ENCODE peak calls at places on chromosomes 3 and 15, in six cellular contexts. One of them, this sample, is unnamed.

GRCh38 chr15:67064607-67065530 is 533 bp upstream of the SMAD3 start:
- DNase-seq in RCC 7860: no peak
- DNase-seq in left cardiac atrium: no peak
- DNase-seq in activated T-helper 1 cell treated with anti-CD3 and anti-CD28 coated beads, Interleukin-2, amount 50 U/mL, for 16 hours: no peak
- DNase-seq in HTR-8/SVneo: no peak
- DNase-seq in ascending aorta: no peak
- DNase-seq in this sample: no peak

GRCh38 chr3:125556314-125556713 is 36.3 kb upstream of the SNX4 start:
- DNase-seq in left cardiac atrium: no peak
- DNase-seq in activated T-helper 1 cell treated with anti-CD3 and anti-CD28 coated beads, Interleukin-2, amount 50 U/mL, for 16 hours: no peak
- DNase-seq in RCC 7860: no peak
- DNase-seq in ascending aorta: no peak
- DNase-seq in HTR-8/SVneo: peak
- DNase-seq in this sample: no peak

GRCh38 chr15:40762919-40763800 is 708 bp upstream of the GCHFR start:
- DNase-seq in RCC 7860: no peak
- DNase-seq in HTR-8/SVneo: no peak
- DNase-seq in ascending aorta: peak
- DNase-seq in activated T-helper 1 cell treated with anti-CD3 and anti-CD28 coated beads, Interleukin-2, amount 50 U/mL, for 16 hours: peak
- DNase-seq in left cardiac atrium: peak
- DNase-seq in this sample: no peak

GRCh38 chr3:121989943-121990342 is 32.1 kb downstream of the ILDR1 start:
- DNase-seq in RCC 7860: no peak
- DNase-seq in HTR-8/SVneo: no peak
- DNase-seq in ascending aorta: no peak
- DNase-seq in activated T-helper 1 cell treated with anti-CD3 and anti-CD28 coated beads, Interleukin-2, amount 50 U/mL, for 16 hours: no peak
- DNase-seq in left cardiac atrium: no peak
- DNase-seq in this sample: no peak

GRCh38 chr3:150268426-150269321 is 139.4 kb upstream of the TSC22D2 start:
- DNase-seq in left cardiac atrium: no peak
- DNase-seq in ascending aorta: no peak
- DNase-seq in RCC 7860: peak
- DNase-seq in HTR-8/SVneo: no peak
- DNase-seq in activated T-helper 1 cell treated with anti-CD3 and anti-CD28 coated beads, Interleukin-2, amount 50 U/mL, for 16 hours: no peak
- DNase-seq in this sample: no peak

GRCh38 chr3:15470261-15470660 is 42.9 kb downstream of the EAF1 start:
- DNase-seq in ascending aorta: no peak
- DNase-seq in activated T-helper 1 cell treated with anti-CD3 and anti-CD28 coated beads, Interleukin-2, amount 50 U/mL, for 16 hours: no peak
- DNase-seq in RCC 7860: no peak
- DNase-seq in left cardiac atrium: no peak
- DNase-seq in HTR-8/SVneo: no peak
- DNase-seq in this sample: no peak

GRCh38 chr3:80244390-80244789 is 476.6 kb upstream of the ROBO1 start:
- DNase-seq in RCC 7860: no peak
- DNase-seq in activated T-helper 1 cell treated with anti-CD3 and anti-CD28 coated beads, Interleukin-2, amount 50 U/mL, for 16 hours: no peak
- DNase-seq in left cardiac atrium: no peak
- DNase-seq in ascending aorta: no peak
- DNase-seq in HTR-8/SVneo: no peak
- DNase-seq in this sample: no peak

GRCh38 chr3:141814375-141814774 is 51.2 kb downstream of the GRK7 start:
- DNase-seq in ascending aorta: no peak
- DNase-seq in HTR-8/SVneo: no peak
- DNase-seq in RCC 7860: no peak
- DNase-seq in left cardiac atrium: no peak
- DNase-seq in activated T-helper 1 cell treated with anti-CD3 and anti-CD28 coated beads, Interleukin-2, amount 50 U/mL, for 16 hours: no peak
- DNase-seq in this sample: no peak

GRCh38 chr3:55719508-55719907 is 232.4 kb upstream of the WNT5A start:
- DNase-seq in HTR-8/SVneo: no peak
- DNase-seq in RCC 7860: no peak
- DNase-seq in ascending aorta: no peak
- DNase-seq in activated T-helper 1 cell treated with anti-CD3 and anti-CD28 coated beads, Interleukin-2, amount 50 U/mL, for 16 hours: no peak
- DNase-seq in left cardiac atrium: no peak
- DNase-seq in this sample: no peak

GRCh38 chr3:141738636-141739363 is 702 bp downstream of the RNF7 start:
- DNase-seq in ascending aorta: no peak
- DNase-seq in left cardiac atrium: no peak
- DNase-seq in RCC 7860: peak
- DNase-seq in HTR-8/SVneo: peak
- DNase-seq in activated T-helper 1 cell treated with anti-CD3 and anti-CD28 coated beads, Interleukin-2, amount 50 U/mL, for 16 hours: no peak
- DNase-seq in this sample: no peak

GRCh38 chr3:52827866-52828376 is 2.6 kb downstream of the ITIH4 start:
- DNase-seq in ascending aorta: no peak
- DNase-seq in left cardiac atrium: no peak
- DNase-seq in RCC 7860: peak
- DNase-seq in HTR-8/SVneo: no peak
- DNase-seq in activated T-helper 1 cell treated with anti-CD3 and anti-CD28 coated beads, Interleukin-2, amount 50 U/mL, for 16 hours: no peak
- DNase-seq in this sample: no peak

GRCh38 chr3:114383875-114384557 is 90.2 kb downstream of the TIGIT start:
- DNase-seq in left cardiac atrium: peak
- DNase-seq in activated T-helper 1 cell treated with anti-CD3 and anti-CD28 coated beads, Interleukin-2, amount 50 U/mL, for 16 hours: peak
- DNase-seq in ascending aorta: peak
- DNase-seq in HTR-8/SVneo: peak
- DNase-seq in RCC 7860: peak
- DNase-seq in this sample: peak

GRCh38 chr3:62558549-62559112 is 185.3 kb upstream of the FEZF2 start:
- DNase-seq in left cardiac atrium: no peak
- DNase-seq in ascending aorta: no peak
- DNase-seq in activated T-helper 1 cell treated with anti-CD3 and anti-CD28 coated beads, Interleukin-2, amount 50 U/mL, for 16 hours: no peak
- DNase-seq in RCC 7860: no peak
- DNase-seq in HTR-8/SVneo: peak
- DNase-seq in this sample: no peak

GRCh38 chr15:60708684-60709083 is 229.7 kb upstream of the ICE2 start:
- DNase-seq in HTR-8/SVneo: no peak
- DNase-seq in left cardiac atrium: no peak
- DNase-seq in ascending aorta: no peak
- DNase-seq in activated T-helper 1 cell treated with anti-CD3 and anti-CD28 coated beads, Interleukin-2, amount 50 U/mL, for 16 hours: no peak
- DNase-seq in RCC 7860: no peak
- DNase-seq in this sample: no peak

GRCh38 chr15:44010114-44010513 is 183.3 kb downstream of the WDR76 start:
- DNase-seq in activated T-helper 1 cell treated with anti-CD3 and anti-CD28 coated beads, Interleukin-2, amount 50 U/mL, for 16 hours: no peak
- DNase-seq in RCC 7860: peak
- DNase-seq in HTR-8/SVneo: no peak
- DNase-seq in ascending aorta: no peak
- DNase-seq in left cardiac atrium: no peak
- DNase-seq in this sample: no peak

GRCh38 chr3:30693470-30694120 is 87.2 kb downstream of the TGFBR2 start:
- DNase-seq in ascending aorta: no peak
- DNase-seq in HTR-8/SVneo: peak
- DNase-seq in left cardiac atrium: no peak
- DNase-seq in activated T-helper 1 cell treated with anti-CD3 and anti-CD28 coated beads, Interleukin-2, amount 50 U/mL, for 16 hours: peak
- DNase-seq in RCC 7860: peak
- DNase-seq in this sample: no peak

GRCh38 chr3:44584646-44585501 is at the start of gene ZNF660:
- DNase-seq in HTR-8/SVneo: peak
- DNase-seq in left cardiac atrium: peak
- DNase-seq in RCC 7860: no peak
- DNase-seq in ascending aorta: peak
- DNase-seq in activated T-helper 1 cell treated with anti-CD3 and anti-CD28 coated beads, Interleukin-2, amount 50 U/mL, for 16 hours: no peak
- DNase-seq in this sample: peak

GRCh38 chr3:167908745-167909442 is 173.4 kb downstream of the SERPINI1 start:
- DNase-seq in left cardiac atrium: no peak
- DNase-seq in ascending aorta: no peak
- DNase-seq in activated T-helper 1 cell treated with anti-CD3 and anti-CD28 coated beads, Interleukin-2, amount 50 U/mL, for 16 hours: no peak
- DNase-seq in RCC 7860: no peak
- DNase-seq in HTR-8/SVneo: no peak
- DNase-seq in this sample: no peak

GRCh38 chr3:156176048-156176447 is 55.7 kb downstream of the KCNAB1 start:
- DNase-seq in RCC 7860: no peak
- DNase-seq in activated T-helper 1 cell treated with anti-CD3 and anti-CD28 coated beads, Interleukin-2, amount 50 U/mL, for 16 hours: no peak
- DNase-seq in ascending aorta: no peak
- DNase-seq in left cardiac atrium: no peak
- DNase-seq in HTR-8/SVneo: no peak
- DNase-seq in this sample: no peak

GRCh38 chr3:182325213-182325941 is 467.9 kb upstream of the ATP11B start:
- DNase-seq in RCC 7860: no peak
- DNase-seq in ascending aorta: no peak
- DNase-seq in left cardiac atrium: no peak
- DNase-seq in activated T-helper 1 cell treated with anti-CD3 and anti-CD28 coated beads, Interleukin-2, amount 50 U/mL, for 16 hours: no peak
- DNase-seq in HTR-8/SVneo: peak
- DNase-seq in this sample: no peak

GRCh38 chr3:110623571-110623970 is 448.0 kb upstream of the NECTIN3 start:
- DNase-seq in RCC 7860: no peak
- DNase-seq in left cardiac atrium: no peak
- DNase-seq in activated T-helper 1 cell treated with anti-CD3 and anti-CD28 coated beads, Interleukin-2, amount 50 U/mL, for 16 hours: no peak
- DNase-seq in ascending aorta: no peak
- DNase-seq in HTR-8/SVneo: no peak
- DNase-seq in this sample: no peak

GRCh38 chr3:53218136-53218535 is 37.7 kb downstream of the TKT start:
- DNase-seq in ascending aorta: no peak
- DNase-seq in HTR-8/SVneo: no peak
- DNase-seq in RCC 7860: no peak
- DNase-seq in left cardiac atrium: no peak
- DNase-seq in activated T-helper 1 cell treated with anti-CD3 and anti-CD28 coated beads, Interleukin-2, amount 50 U/mL, for 16 hours: no peak
- DNase-seq in this sample: no peak

GRCh38 chr3:123813876-123814275 is 70.3 kb downstream of the MYLK start:
- DNase-seq in HTR-8/SVneo: no peak
- DNase-seq in RCC 7860: no peak
- DNase-seq in ascending aorta: no peak
- DNase-seq in activated T-helper 1 cell treated with anti-CD3 and anti-CD28 coated beads, Interleukin-2, amount 50 U/mL, for 16 hours: no peak
- DNase-seq in left cardiac atrium: no peak
- DNase-seq in this sample: no peak

GRCh38 chr3:117035785-117036184 is 326.2 kb downstream of the TUSC7 start:
- DNase-seq in activated T-helper 1 cell treated with anti-CD3 and anti-CD28 coated beads, Interleukin-2, amount 50 U/mL, for 16 hours: no peak
- DNase-seq in RCC 7860: no peak
- DNase-seq in ascending aorta: no peak
- DNase-seq in HTR-8/SVneo: no peak
- DNase-seq in left cardiac atrium: no peak
- DNase-seq in this sample: no peak

GRCh38 chr15:79370716-79371115 is 59.8 kb downstream of the TMED3 start:
- DNase-seq in RCC 7860: no peak
- DNase-seq in ascending aorta: no peak
- DNase-seq in activated T-helper 1 cell treated with anti-CD3 and anti-CD28 coated beads, Interleukin-2, amount 50 U/mL, for 16 hours: no peak
- DNase-seq in left cardiac atrium: no peak
- DNase-seq in HTR-8/SVneo: no peak
- DNase-seq in this sample: no peak

GRCh38 chr3:124530916-124531315 is 199.3 kb upstream of the UMPS start:
- DNase-seq in HTR-8/SVneo: no peak
- DNase-seq in ascending aorta: no peak
- DNase-seq in left cardiac atrium: no peak
- DNase-seq in RCC 7860: no peak
- DNase-seq in activated T-helper 1 cell treated with anti-CD3 and anti-CD28 coated beads, Interleukin-2, amount 50 U/mL, for 16 hours: no peak
- DNase-seq in this sample: no peak

GRCh38 chr15:73341886-73342600 is 26.7 kb downstream of the HCN4 start:
- DNase-seq in left cardiac atrium: peak
- DNase-seq in activated T-helper 1 cell treated with anti-CD3 and anti-CD28 coated beads, Interleukin-2, amount 50 U/mL, for 16 hours: no peak
- DNase-seq in ascending aorta: no peak
- DNase-seq in HTR-8/SVneo: no peak
- DNase-seq in RCC 7860: no peak
- DNase-seq in this sample: no peak

GRCh38 chr3:181752202-181752671 is 40.5 kb downstream of the SOX2 start:
- DNase-seq in activated T-helper 1 cell treated with anti-CD3 and anti-CD28 coated beads, Interleukin-2, amount 50 U/mL, for 16 hours: no peak
- DNase-seq in ascending aorta: no peak
- DNase-seq in left cardiac atrium: no peak
- DNase-seq in HTR-8/SVneo: no peak
- DNase-seq in RCC 7860: no peak
- DNase-seq in this sample: no peak

GRCh38 chr3:159904911-159905310 is 83.7 kb upstream of the IL12A start:
- DNase-seq in ascending aorta: no peak
- DNase-seq in HTR-8/SVneo: no peak
- DNase-seq in RCC 7860: no peak
- DNase-seq in activated T-helper 1 cell treated with anti-CD3 and anti-CD28 coated beads, Interleukin-2, amount 50 U/mL, for 16 hours: no peak
- DNase-seq in left cardiac atrium: no peak
- DNase-seq in this sample: no peak

GRCh38 chr15:69558138-69558409 is 105.5 kb downstream of the RPLP1 start:
- DNase-seq in ascending aorta: no peak
- DNase-seq in activated T-helper 1 cell treated with anti-CD3 and anti-CD28 coated beads, Interleukin-2, amount 50 U/mL, for 16 hours: no peak
- DNase-seq in HTR-8/SVneo: no peak
- DNase-seq in left cardiac atrium: no peak
- DNase-seq in RCC 7860: no peak
- DNase-seq in this sample: no peak

GRCh38 chr3:13884851-13885703 is 5.2 kb upstream of the WNT7A start:
- DNase-seq in ascending aorta: peak
- DNase-seq in RCC 7860: peak
- DNase-seq in HTR-8/SVneo: peak
- DNase-seq in activated T-helper 1 cell treated with anti-CD3 and anti-CD28 coated beads, Interleukin-2, amount 50 U/mL, for 16 hours: peak
- DNase-seq in left cardiac atrium: no peak
- DNase-seq in this sample: no peak

GRCh38 chr15:40721716-40722115 is 26.7 kb downstream of the RAD51 start:
- DNase-seq in ascending aorta: no peak
- DNase-seq in HTR-8/SVneo: no peak
- DNase-seq in RCC 7860: no peak
- DNase-seq in left cardiac atrium: no peak
- DNase-seq in activated T-helper 1 cell treated with anti-CD3 and anti-CD28 coated beads, Interleukin-2, amount 50 U/mL, for 16 hours: no peak
- DNase-seq in this sample: no peak

GRCh38 chr3:128794788-128795649 is 69.0 kb downstream of the RAB7A start:
- DNase-seq in left cardiac atrium: peak
- DNase-seq in activated T-helper 1 cell treated with anti-CD3 and anti-CD28 coated beads, Interleukin-2, amount 50 U/mL, for 16 hours: peak
- DNase-seq in HTR-8/SVneo: peak
- DNase-seq in ascending aorta: peak
- DNase-seq in RCC 7860: peak
- DNase-seq in this sample: no peak

GRCh38 chr15:96409231-96410138 is 79.0 kb downstream of the NR2F2 start:
- DNase-seq in left cardiac atrium: no peak
- DNase-seq in ascending aorta: no peak
- DNase-seq in activated T-helper 1 cell treated with anti-CD3 and anti-CD28 coated beads, Interleukin-2, amount 50 U/mL, for 16 hours: no peak
- DNase-seq in HTR-8/SVneo: no peak
- DNase-seq in RCC 7860: no peak
- DNase-seq in this sample: no peak

This sample was measured in thoracic aorta.